ENCODE peak calls at places on chromosomes 6 and 20, in nine cellular contexts. One of them, this sample, is unnamed.

GRCh38 chr6:3208096-3208774 is 19.2 kb downstream of the TUBB2B start:
- DNase-seq in HCT116: no peak
- DNase-seq in GM12878: no peak
- DNase-seq in K562: peak
- DNase-seq in neural progenitor cell: no peak
- DNase-seq in fibroblast of lung: peak
- DNase-seq in H9: no peak
- DNase-seq in GM23248: peak
- DNase-seq in mesenchymal stem cell: peak
- DNase-seq in this sample: peak

GRCh38 chr6:125749864-125750691 is 646 bp downstream of the HEY2 start:
- DNase-seq in GM23248: no peak
- DNase-seq in H9: no peak
- DNase-seq in fibroblast of lung: no peak
- DNase-seq in K562: no peak
- DNase-seq in HCT116: no peak
- DNase-seq in neural progenitor cell: peak
- DNase-seq in mesenchymal stem cell: no peak
- DNase-seq in GM12878: no peak
- DNase-seq in this sample: no peak

GRCh38 chr6:106974337-106974998 is at the start of gene CD24:
- DNase-seq in GM23248: no peak
- DNase-seq in neural progenitor cell: peak
- DNase-seq in GM12878: no peak
- DNase-seq in K562: no peak
- DNase-seq in mesenchymal stem cell: peak
- DNase-seq in HCT116: no peak
- DNase-seq in H9: peak
- DNase-seq in fibroblast of lung: no peak
- DNase-seq in this sample: peak

GRCh38 chr6:3928111-3928510 is 78.9 kb downstream of the FAM50B start:
- DNase-seq in HCT116: no peak
- DNase-seq in H9: no peak
- DNase-seq in GM23248: no peak
- DNase-seq in fibroblast of lung: no peak
- DNase-seq in K562: no peak
- DNase-seq in mesenchymal stem cell: no peak
- DNase-seq in neural progenitor cell: no peak
- DNase-seq in GM12878: no peak
- DNase-seq in this sample: no peak

GRCh38 chr6:41958022-41958856 is 16.6 kb upstream of the CCND3 start:
- DNase-seq in GM12878: no peak
- DNase-seq in fibroblast of lung: no peak
- DNase-seq in HCT116: no peak
- DNase-seq in GM23248: no peak
- DNase-seq in mesenchymal stem cell: no peak
- DNase-seq in K562: no peak
- DNase-seq in H9: no peak
- DNase-seq in neural progenitor cell: no peak
- DNase-seq in this sample: no peak

GRCh38 chr20:16017656-16018055 is 555.6 kb downstream of the KIF16B start:
- DNase-seq in HCT116: no peak
- DNase-seq in GM12878: no peak
- DNase-seq in fibroblast of lung: no peak
- DNase-seq in mesenchymal stem cell: no peak
- DNase-seq in GM23248: no peak
- DNase-seq in neural progenitor cell: no peak
- DNase-seq in K562: no peak
- DNase-seq in H9: no peak
- DNase-seq in this sample: peak

GRCh38 chr20:12535316-12535715 is 473.5 kb upstream of the SPTLC3 start:
- DNase-seq in mesenchymal stem cell: no peak
- DNase-seq in GM23248: no peak
- DNase-seq in neural progenitor cell: no peak
- DNase-seq in GM12878: no peak
- DNase-seq in H9: no peak
- DNase-seq in K562: no peak
- DNase-seq in HCT116: no peak
- DNase-seq in fibroblast of lung: no peak
- DNase-seq in this sample: no peak

GRCh38 chr6:104638841-104639290 is 220.9 kb downstream of the HACE1 start:
- DNase-seq in fibroblast of lung: peak
- DNase-seq in GM12878: no peak
- DNase-seq in mesenchymal stem cell: peak
- DNase-seq in H9: no peak
- DNase-seq in GM23248: no peak
- DNase-seq in neural progenitor cell: no peak
- DNase-seq in HCT116: no peak
- DNase-seq in K562: no peak
- DNase-seq in this sample: no peak

GRCh38 chr6:67640462-67640861 is 994.6 kb upstream of the ADGRB3 start:
- DNase-seq in HCT116: no peak
- DNase-seq in GM23248: no peak
- DNase-seq in GM12878: no peak
- DNase-seq in K562: no peak
- DNase-seq in fibroblast of lung: peak
- DNase-seq in mesenchymal stem cell: peak
- DNase-seq in H9: no peak
- DNase-seq in neural progenitor cell: no peak
- DNase-seq in this sample: no peak

GRCh38 chr20:10917826-10918225 is 244.0 kb upstream of the JAG1 start:
- DNase-seq in H9: no peak
- DNase-seq in K562: no peak
- DNase-seq in GM12878: no peak
- DNase-seq in HCT116: no peak
- DNase-seq in fibroblast of lung: no peak
- DNase-seq in mesenchymal stem cell: no peak
- DNase-seq in GM23248: no peak
- DNase-seq in neural progenitor cell: no peak
- DNase-seq in this sample: no peak

GRCh38 chr20:54351371-54352136 is 123.8 kb upstream of the DOK5 start:
- DNase-seq in K562: no peak
- DNase-seq in H9: no peak
- DNase-seq in mesenchymal stem cell: no peak
- DNase-seq in GM12878: no peak
- DNase-seq in fibroblast of lung: no peak
- DNase-seq in neural progenitor cell: no peak
- DNase-seq in HCT116: no peak
- DNase-seq in GM23248: no peak
- DNase-seq in this sample: no peak
- H2AFZ ChIP-seq in K562: no peak
- H2AFZ ChIP-seq in H9: no peak
- H2AFZ ChIP-seq in mesenchymal stem cell: no peak
- H2AFZ ChIP-seq in GM12878: no peak
- H2AFZ ChIP-seq in fibroblast of lung: no peak
- H2AFZ ChIP-seq in neural progenitor cell: no peak
- H2AFZ ChIP-seq in HCT116: no peak
- H2AFZ ChIP-seq in GM23248: no peak
- H2AFZ ChIP-seq in this sample: no peak

DNA sequence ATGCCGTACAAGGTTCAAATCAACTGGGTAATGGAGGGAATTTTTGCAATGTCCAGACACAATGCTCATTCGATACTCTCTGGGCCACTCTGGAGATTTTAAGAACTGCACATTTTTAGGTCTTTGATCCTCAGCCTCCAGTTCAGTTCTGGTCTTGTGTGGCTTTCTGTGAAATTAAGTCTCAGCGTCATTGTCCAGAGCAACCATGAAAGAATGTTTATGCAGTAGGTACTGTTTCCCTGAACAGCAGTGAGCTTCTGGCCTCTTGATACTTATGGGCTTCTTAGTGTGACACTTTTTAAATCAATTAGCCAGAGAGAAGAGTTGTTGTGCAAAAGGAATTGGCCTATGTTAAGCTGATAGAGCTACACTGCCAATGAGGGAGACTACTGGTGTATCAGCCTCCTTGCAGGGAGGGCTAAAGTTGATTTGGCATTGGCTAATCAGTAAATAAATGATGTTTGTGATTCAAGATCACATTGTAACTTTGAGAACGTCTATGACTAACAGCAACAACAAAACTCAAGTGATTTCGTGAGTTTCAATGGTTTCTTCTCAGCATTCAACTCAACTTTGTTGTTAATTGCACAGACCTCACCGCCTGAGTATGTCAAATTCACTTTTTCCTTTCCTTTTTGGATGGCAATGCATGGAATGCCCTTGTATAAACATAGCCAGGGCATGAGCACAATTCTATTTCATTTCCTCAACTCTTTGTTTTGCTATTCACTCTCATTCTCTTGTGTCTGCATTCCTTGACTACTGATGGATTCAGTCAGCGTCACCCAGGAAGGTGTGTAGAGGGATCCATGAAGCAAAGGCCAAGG is 85.1 kb downstream of the GJA1 start:
- DNase-seq in K562: no peak
- DNase-seq in fibroblast of lung: peak
- DNase-seq in mesenchymal stem cell: peak
- DNase-seq in GM23248: peak
- DNase-seq in neural progenitor cell: no peak
- DNase-seq in GM12878: no peak
- DNase-seq in H9: no peak
- DNase-seq in HCT116: no peak
- DNase-seq in this sample: peak
- H2AFZ ChIP-seq in K562: no peak
- H2AFZ ChIP-seq in fibroblast of lung: no peak
- H2AFZ ChIP-seq in mesenchymal stem cell: peak
- H2AFZ ChIP-seq in GM23248: peak
- H2AFZ ChIP-seq in neural progenitor cell: no peak
- H2AFZ ChIP-seq in GM12878: no peak
- H2AFZ ChIP-seq in H9: peak
- H2AFZ ChIP-seq in HCT116: no peak
- H2AFZ ChIP-seq in this sample: no peak

GRCh38 chr6:69848552-69848951 is 17.8 kb upstream of the COL19A1 start:
- DNase-seq in H9: no peak
- DNase-seq in GM12878: no peak
- DNase-seq in HCT116: no peak
- DNase-seq in GM23248: no peak
- DNase-seq in neural progenitor cell: no peak
- DNase-seq in mesenchymal stem cell: no peak
- DNase-seq in fibroblast of lung: no peak
- DNase-seq in K562: no peak
- DNase-seq in this sample: no peak
- H2AFZ ChIP-seq in H9: no peak
- H2AFZ ChIP-seq in GM12878: no peak
- H2AFZ ChIP-seq in HCT116: no peak
- H2AFZ ChIP-seq in GM23248: no peak
- H2AFZ ChIP-seq in neural progenitor cell: no peak
- H2AFZ ChIP-seq in mesenchymal stem cell: no peak
- H2AFZ ChIP-seq in fibroblast of lung: no peak
- H2AFZ ChIP-seq in K562: no peak
- H2AFZ ChIP-seq in this sample: no peak

DNA sequence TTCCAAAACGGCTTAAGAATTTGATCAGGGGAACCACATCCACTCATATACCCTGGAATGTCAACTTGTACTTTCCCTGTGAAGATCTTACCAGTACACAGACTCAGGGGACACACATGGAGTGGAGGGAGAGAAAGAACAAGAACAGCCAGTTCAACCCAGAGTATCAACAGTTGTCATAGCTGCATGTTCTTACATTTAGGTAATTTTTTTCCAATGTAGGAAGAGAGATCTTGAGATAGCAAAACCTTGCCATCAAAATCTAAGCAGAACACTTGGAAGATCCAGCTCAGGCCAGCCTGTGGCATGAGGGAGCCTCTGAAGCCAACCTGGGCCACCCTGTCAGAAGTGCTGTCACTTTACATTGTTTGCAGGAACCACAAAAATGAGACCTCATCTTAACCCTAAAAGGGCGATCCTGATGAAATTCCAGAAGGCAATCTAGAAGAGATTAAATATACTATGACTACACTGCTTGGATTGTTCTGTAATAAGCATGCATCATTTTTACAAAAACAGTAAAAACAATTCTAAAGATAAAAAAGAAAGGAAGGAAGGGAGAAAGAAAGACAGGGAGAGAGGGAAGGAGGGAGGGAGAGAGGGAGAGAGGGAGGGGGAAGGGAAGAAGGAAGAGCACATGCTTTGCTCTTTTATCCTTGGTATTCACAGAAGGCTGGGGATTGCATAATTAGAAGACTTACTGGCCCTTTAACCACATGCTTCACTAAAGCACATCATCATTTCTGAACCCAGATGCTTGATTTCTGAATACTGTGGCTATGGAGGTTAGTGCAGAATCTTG is 124.7 kb upstream of the TCF21 start:
- DNase-seq in K562: no peak
- DNase-seq in HCT116: no peak
- DNase-seq in neural progenitor cell: no peak
- DNase-seq in GM23248: peak
- DNase-seq in H9: no peak
- DNase-seq in mesenchymal stem cell: peak
- DNase-seq in fibroblast of lung: peak
- DNase-seq in GM12878: no peak
- DNase-seq in this sample: peak
- H2AFZ ChIP-seq in K562: no peak
- H2AFZ ChIP-seq in HCT116: no peak
- H2AFZ ChIP-seq in neural progenitor cell: peak
- H2AFZ ChIP-seq in GM23248: peak
- H2AFZ ChIP-seq in H9: peak
- H2AFZ ChIP-seq in mesenchymal stem cell: no peak
- H2AFZ ChIP-seq in fibroblast of lung: no peak
- H2AFZ ChIP-seq in GM12878: no peak
- H2AFZ ChIP-seq in this sample: no peak

GRCh38 chr6:15948930-15949900 is 179.7 kb upstream of the MYLIP start:
- DNase-seq in fibroblast of lung: no peak
- DNase-seq in H9: peak
- DNase-seq in HCT116: no peak
- DNase-seq in GM12878: no peak
- DNase-seq in neural progenitor cell: no peak
- DNase-seq in mesenchymal stem cell: peak
- DNase-seq in GM23248: no peak
- DNase-seq in K562: peak
- DNase-seq in this sample: peak
- H2AFZ ChIP-seq in fibroblast of lung: no peak
- H2AFZ ChIP-seq in H9: no peak
- H2AFZ ChIP-seq in HCT116: no peak
- H2AFZ ChIP-seq in GM12878: no peak
- H2AFZ ChIP-seq in neural progenitor cell: peak
- H2AFZ ChIP-seq in mesenchymal stem cell: no peak
- H2AFZ ChIP-seq in GM23248: no peak
- H2AFZ ChIP-seq in K562: peak
- H2AFZ ChIP-seq in this sample: no peak

GRCh38 chr6:11008821-11009220 is 35.3 kb downstream of the ELOVL2 start:
- DNase-seq in H9: no peak
- DNase-seq in fibroblast of lung: peak
- DNase-seq in HCT116: no peak
- DNase-seq in GM23248: peak
- DNase-seq in K562: no peak
- DNase-seq in mesenchymal stem cell: peak
- DNase-seq in neural progenitor cell: no peak
- DNase-seq in GM12878: no peak
- DNase-seq in this sample: no peak
- H2AFZ ChIP-seq in H9: no peak
- H2AFZ ChIP-seq in fibroblast of lung: no peak
- H2AFZ ChIP-seq in HCT116: peak
- H2AFZ ChIP-seq in GM23248: peak
- H2AFZ ChIP-seq in K562: no peak
- H2AFZ ChIP-seq in mesenchymal stem cell: no peak
- H2AFZ ChIP-seq in neural progenitor cell: no peak
- H2AFZ ChIP-seq in GM12878: no peak
- H2AFZ ChIP-seq in this sample: no peak

This sample was measured in mammary epithelial cell.